ENCODE peak calls at places on chromosomes 7 and 10, in five cellular contexts. One of them, this sample, is unnamed.

GRCh38 chr7:111711426-111712065 is 149.3 kb upstream of the IMMP2L start:
- DNase-seq in H1: no peak
- DNase-seq in IMR-90: no peak
- DNase-seq in keratinocyte: no peak
- DNase-seq in neuronal stem cell: no peak
- DNase-seq in this sample: no peak

GRCh38 chr10:32190890-32191491 is 134.8 kb upstream of the KIF5B start:
- DNase-seq in keratinocyte: no peak
- DNase-seq in neuronal stem cell: peak
- DNase-seq in H1: no peak
- DNase-seq in IMR-90: peak
- DNase-seq in this sample: peak

GRCh38 chr10:98361131-98361633 is 53.8 kb downstream of the PYROXD2 start:
- DNase-seq in H1: no peak
- DNase-seq in neuronal stem cell: no peak
- DNase-seq in keratinocyte: peak
- DNase-seq in IMR-90: peak
- DNase-seq in this sample: peak

GRCh38 chr7:133562617-133563016 is 309.7 kb downstream of the EXOC4 start:
- DNase-seq in keratinocyte: no peak
- DNase-seq in neuronal stem cell: no peak
- DNase-seq in IMR-90: peak
- DNase-seq in H1: no peak
- DNase-seq in this sample: no peak

GRCh38 chr7:102967798-102968197 is 55.0 kb downstream of the LRRC17 start:
- DNase-seq in neuronal stem cell: no peak
- DNase-seq in keratinocyte: no peak
- DNase-seq in IMR-90: peak
- DNase-seq in H1: no peak
- DNase-seq in this sample: peak

GRCh38 chr10:132714096-132714721 is 71.7 kb downstream of the NKX6-2 start:
- DNase-seq in keratinocyte: no peak
- DNase-seq in H1: peak
- DNase-seq in IMR-90: no peak
- DNase-seq in neuronal stem cell: peak
- DNase-seq in this sample: no peak

GRCh38 chr7:3438352-3438751 is 137.3 kb downstream of the SDK1 start:
- DNase-seq in IMR-90: no peak
- DNase-seq in keratinocyte: no peak
- DNase-seq in H1: no peak
- DNase-seq in neuronal stem cell: no peak
- DNase-seq in this sample: no peak

GRCh38 chr10:52400564-52400963 is 86.5 kb downstream of the DKK1 start:
- DNase-seq in neuronal stem cell: no peak
- DNase-seq in IMR-90: peak
- DNase-seq in keratinocyte: no peak
- DNase-seq in H1: no peak
- DNase-seq in this sample: no peak

GRCh38 chr7:28629216-28629848 is 217.0 kb downstream of the CREB5 start:
- DNase-seq in H1: no peak
- DNase-seq in neuronal stem cell: no peak
- DNase-seq in IMR-90: peak
- DNase-seq in keratinocyte: no peak
- DNase-seq in this sample: no peak

GRCh38 chr10:57482259-57482658 is 785.4 kb downstream of the IPMK start:
- DNase-seq in keratinocyte: no peak
- DNase-seq in H1: no peak
- DNase-seq in IMR-90: no peak
- DNase-seq in neuronal stem cell: no peak
- DNase-seq in this sample: no peak

GRCh38 chr10:79093658-79094411 is 25.1 kb downstream of the ZMIZ1 start:
- DNase-seq in neuronal stem cell: no peak
- DNase-seq in IMR-90: peak
- DNase-seq in H1: no peak
- DNase-seq in keratinocyte: no peak
- DNase-seq in this sample: no peak

GRCh38 chr10:48760983-48761382 is 76.3 kb downstream of the WDFY4 start:
- DNase-seq in keratinocyte: no peak
- DNase-seq in IMR-90: no peak
- DNase-seq in neuronal stem cell: no peak
- DNase-seq in H1: no peak
- DNase-seq in this sample: no peak

GRCh38 chr10:53045315-53045714 is 272.7 kb upstream of the MBL2 start:
- DNase-seq in keratinocyte: no peak
- DNase-seq in H1: no peak
- DNase-seq in IMR-90: no peak
- DNase-seq in neuronal stem cell: no peak
- DNase-seq in this sample: no peak

GRCh38 chr7:27708485-27708884 is 31.5 kb upstream of the TAX1BP1 start:
- DNase-seq in keratinocyte: no peak
- DNase-seq in neuronal stem cell: no peak
- DNase-seq in H1: no peak
- DNase-seq in IMR-90: no peak
- DNase-seq in this sample: no peak

GRCh38 chr10:68666280-68666760 is 54.7 kb upstream of the CCAR1 start:
- DNase-seq in neuronal stem cell: no peak
- DNase-seq in H1: no peak
- DNase-seq in IMR-90: peak
- DNase-seq in keratinocyte: peak
- DNase-seq in this sample: peak

GRCh38 chr10:79399242-79399831 is 46.1 kb downstream of the ZCCHC24 start:
- DNase-seq in neuronal stem cell: peak
- DNase-seq in keratinocyte: no peak
- DNase-seq in IMR-90: peak
- DNase-seq in H1: peak
- DNase-seq in this sample: peak

GRCh38 chr7:44488955-44489354 is 1.5 kb downstream of the NUDCD3 start:
- DNase-seq in neuronal stem cell: no peak
- DNase-seq in keratinocyte: no peak
- DNase-seq in IMR-90: no peak
- DNase-seq in H1: no peak
- DNase-seq in this sample: peak

GRCh38 chr10:48505394-48506112 is 99.3 kb downstream of the ARHGAP22 start:
- DNase-seq in keratinocyte: no peak
- DNase-seq in IMR-90: no peak
- DNase-seq in H1: peak
- DNase-seq in neuronal stem cell: no peak
- DNase-seq in this sample: no peak

GRCh38 chr7:156777364-156778069 is 115.5 kb downstream of the LMBR1 start:
- DNase-seq in keratinocyte: no peak
- DNase-seq in neuronal stem cell: no peak
- DNase-seq in IMR-90: peak
- DNase-seq in H1: no peak
- DNase-seq in this sample: no peak

GRCh38 chr7:105580022-105580740 is 1.1 kb downstream of the EFCAB10 start:
- DNase-seq in neuronal stem cell: no peak
- DNase-seq in IMR-90: no peak
- DNase-seq in keratinocyte: no peak
- DNase-seq in H1: no peak
- DNase-seq in this sample: no peak

GRCh38 chr10:112950714-112951348 is 784 bp downstream of the TCF7L2 start:
- DNase-seq in IMR-90: peak
- DNase-seq in keratinocyte: no peak
- DNase-seq in H1: no peak
- DNase-seq in neuronal stem cell: no peak
- DNase-seq in this sample: peak

GRCh38 chr7:112084506-112084905 is 121.7 kb downstream of the DOCK4 start:
- DNase-seq in H1: no peak
- DNase-seq in neuronal stem cell: no peak
- DNase-seq in keratinocyte: no peak
- DNase-seq in IMR-90: peak
- DNase-seq in this sample: peak

GRCh38 chr7:102270176-102270887 is 16.3 kb upstream of the SH2B2 start:
- DNase-seq in IMR-90: no peak
- DNase-seq in H1: no peak
- DNase-seq in neuronal stem cell: no peak
- DNase-seq in keratinocyte: no peak
- DNase-seq in this sample: no peak

GRCh38 chr10:114022751-114023150 is 20.9 kb upstream of the ADRB1 start:
- DNase-seq in neuronal stem cell: no peak
- DNase-seq in keratinocyte: no peak
- DNase-seq in IMR-90: no peak
- DNase-seq in H1: no peak
- DNase-seq in this sample: no peak

GRCh38 chr7:157615101-157615817 is 278.5 kb downstream of the DNAJB6 start:
- DNase-seq in neuronal stem cell: no peak
- DNase-seq in H1: no peak
- DNase-seq in IMR-90: peak
- DNase-seq in keratinocyte: no peak
- DNase-seq in this sample: peak

GRCh38 chr10:931326-932318 is at the start of gene LARP4B:
- DNase-seq in keratinocyte: peak
- DNase-seq in H1: peak
- DNase-seq in IMR-90: peak
- DNase-seq in neuronal stem cell: peak
- DNase-seq in this sample: peak

GRCh38 chr10:50470345-50470744 is 153.4 kb downstream of the SGMS1 start:
- DNase-seq in neuronal stem cell: no peak
- DNase-seq in keratinocyte: no peak
- DNase-seq in IMR-90: no peak
- DNase-seq in H1: no peak
- DNase-seq in this sample: no peak

GRCh38 chr10:68333452-68333851 is 724 bp upstream of the PBLD start:
- DNase-seq in keratinocyte: no peak
- DNase-seq in H1: no peak
- DNase-seq in neuronal stem cell: no peak
- DNase-seq in IMR-90: no peak
- DNase-seq in this sample: no peak

GRCh38 chr7:98946389-98946788 is 68.1 kb downstream of the TRRAP start:
- DNase-seq in H1: no peak
- DNase-seq in IMR-90: no peak
- DNase-seq in keratinocyte: no peak
- DNase-seq in neuronal stem cell: no peak
- DNase-seq in this sample: no peak

GRCh38 chr7:98944386-98944785 is 66.1 kb downstream of the TRRAP start:
- DNase-seq in neuronal stem cell: no peak
- DNase-seq in keratinocyte: no peak
- DNase-seq in IMR-90: no peak
- DNase-seq in H1: no peak
- DNase-seq in this sample: no peak

GRCh38 chr7:98945852-98946251 is 67.5 kb downstream of the TRRAP start:
- DNase-seq in neuronal stem cell: no peak
- DNase-seq in IMR-90: no peak
- DNase-seq in keratinocyte: no peak
- DNase-seq in H1: no peak
- DNase-seq in this sample: peak

DNA sequence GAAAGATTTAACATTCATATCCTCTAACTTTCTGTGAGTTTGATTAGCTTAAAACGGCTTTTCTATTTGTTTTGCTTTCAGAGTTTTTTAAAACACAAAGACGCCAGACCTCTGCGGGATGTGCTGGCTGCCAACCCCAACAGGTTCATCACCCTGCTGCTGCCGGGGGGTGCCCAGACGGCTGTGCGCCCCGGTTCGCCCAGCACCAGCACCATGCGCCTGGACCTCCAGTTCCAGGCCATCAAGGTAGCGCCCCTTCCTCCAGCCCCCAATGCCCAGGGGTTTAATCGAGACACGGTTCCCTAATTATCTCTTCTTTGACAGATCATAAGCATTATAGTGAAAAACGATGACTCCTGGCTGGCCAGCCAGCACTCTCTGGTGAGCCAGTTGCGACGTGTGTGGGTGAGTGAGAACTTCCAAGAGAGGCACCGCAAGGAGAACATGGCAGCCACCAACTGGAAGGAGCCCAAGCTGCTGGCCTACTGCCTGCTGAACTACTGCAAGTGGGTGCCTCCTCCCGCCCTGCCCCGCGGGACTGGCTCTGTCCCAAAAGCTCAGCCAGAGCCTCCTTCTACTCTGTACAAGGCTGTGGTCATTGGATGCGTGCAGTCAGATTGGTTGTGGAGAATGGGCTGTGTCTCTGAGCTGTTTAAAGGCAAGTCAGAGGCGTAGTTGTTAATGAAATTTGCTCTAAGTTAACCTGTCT is 71.2 kb downstream of the TRRAP start:
- DNase-seq in neuronal stem cell: no peak
- DNase-seq in IMR-90: no peak
- DNase-seq in keratinocyte: no peak
- DNase-seq in H1: no peak
- DNase-seq in this sample: peak
- H3K27ac ChIP-seq in neuronal stem cell: no peak
- H3K27ac ChIP-seq in IMR-90: no peak
- H3K27ac ChIP-seq in keratinocyte: no peak
- H3K27ac ChIP-seq in H1: no peak
- H3K27ac ChIP-seq in this sample: no peak

GRCh38 chr10:17028843-17029580 is 100.6 kb downstream of the CUBN start:
- DNase-seq in IMR-90: no peak
- DNase-seq in keratinocyte: no peak
- DNase-seq in H1: no peak
- DNase-seq in neuronal stem cell: no peak
- DNase-seq in this sample: no peak
- H2AFZ ChIP-seq in IMR-90: no peak
- H2AFZ ChIP-seq in keratinocyte: no peak
- H2AFZ ChIP-seq in H1: no peak
- H2AFZ ChIP-seq in neuronal stem cell: peak
- H2AFZ ChIP-seq in this sample: no peak

DNA sequence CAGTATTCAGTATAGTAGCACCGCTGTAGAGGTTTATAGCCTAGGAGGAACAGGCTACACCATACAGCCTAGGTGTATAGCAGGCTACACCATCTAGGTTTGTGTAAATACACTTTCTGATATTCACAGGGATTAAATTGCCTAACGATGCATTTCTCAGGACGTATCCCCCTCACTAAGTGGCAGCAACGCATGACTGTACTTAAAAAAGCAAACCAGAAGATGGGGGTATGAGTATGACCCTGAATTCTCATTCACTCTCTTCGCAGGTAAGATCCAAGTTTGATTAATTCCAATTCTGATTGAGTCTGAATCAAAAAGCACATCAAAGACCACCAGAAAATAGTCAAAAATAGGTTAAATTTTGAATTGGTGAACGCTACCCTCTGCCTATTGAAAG is 972 bp downstream of the ORC5 start:
- DNase-seq in neuronal stem cell: no peak
- DNase-seq in keratinocyte: no peak
- DNase-seq in IMR-90: no peak
- DNase-seq in H1: no peak
- DNase-seq in this sample: no peak
- H3K4me3 ChIP-seq in neuronal stem cell: peak
- H3K4me3 ChIP-seq in keratinocyte: peak
- H3K4me3 ChIP-seq in IMR-90: peak
- H3K4me3 ChIP-seq in H1: peak
- H3K4me3 ChIP-seq in this sample: peak

GRCh38 chr7:96320437-96320836 is 1.5 kb downstream of the SLC25A13 start:
- DNase-seq in neuronal stem cell: no peak
- DNase-seq in IMR-90: no peak
- DNase-seq in keratinocyte: no peak
- DNase-seq in H1: no peak
- DNase-seq in this sample: no peak

GRCh38 chr7:96322847-96323461 is 1.1 kb upstream of the SLC25A13 start:
- DNase-seq in neuronal stem cell: no peak
- DNase-seq in keratinocyte: no peak
- DNase-seq in H1: no peak
- DNase-seq in IMR-90: no peak
- DNase-seq in this sample: no peak

GRCh38 chr7:96321041-96321669 is 743 bp downstream of the SLC25A13 start:
- DNase-seq in keratinocyte: no peak
- DNase-seq in IMR-90: peak
- DNase-seq in H1: peak
- DNase-seq in neuronal stem cell: peak
- DNase-seq in this sample: peak

GRCh38 chr7:96321670-96322372 is at the start of gene SLC25A13:
- DNase-seq in IMR-90: peak
- DNase-seq in H1: peak
- DNase-seq in keratinocyte: no peak
- DNase-seq in neuronal stem cell: peak
- DNase-seq in this sample: peak

GRCh38 chr7:96322373-96322695 is 436 bp upstream of the SLC25A13 start:
- DNase-seq in H1: no peak
- DNase-seq in IMR-90: no peak
- DNase-seq in keratinocyte: no peak
- DNase-seq in neuronal stem cell: no peak
- DNase-seq in this sample: no peak
- H3K27ac ChIP-seq in H1: peak
- H3K27ac ChIP-seq in IMR-90: no peak
- H3K27ac ChIP-seq in keratinocyte: peak
- H3K27ac ChIP-seq in neuronal stem cell: no peak
- H3K27ac ChIP-seq in this sample: no peak

This sample was measured in osteoblast.